ENCODE peak calls at places on chromosomes 1 and 21, in five cellular contexts. S is cardiac muscle cell, I is Peyer's patch, Y is GM23338, H is PC-9. Q is an unnamed sample. For H3K4me1, the result is how much of the 10 kb centered on the place peaks cover.

GRCh38 chr1:111598534-111598933 is 21.1 kb upstream of the RAP1A start:
- DNase-seq in S (no peak), H (no peak), Y (no peak), I (no peak), Q (no peak)

GRCh38 chr1:112686835-112687234 is 12.4 kb downstream of the MOV10 start:
- DNase-seq in H (no peak), S (no peak), Y (no peak), I (no peak), Q (no peak)

GRCh38 chr1:20726107-20726911 is 6.2 kb downstream of the SH2D5 start:
- DNase-seq in H (no peak), Y (no peak), S (no peak), I (no peak), Q (peak)

GRCh38 chr1:21701401-21701800 is 32.2 kb upstream of the RAP1GAP start:
- DNase-seq in I (no peak), H (no peak), S (no peak), Y (no peak), Q (no peak)

GRCh38 chr1:159188375-159188788 is 16.3 kb upstream of the ACKR1 start:
- DNase-seq in I (peak), Y (peak), S (peak), H (no peak), Q (peak)

GRCh38 chr1:25245809-25246599 is 1.2 kb downstream of the RSRP1 start:
- DNase-seq in H (peak), Y (peak), S (peak), I (no peak), Q (no peak)

GRCh38 chr1:41611068-41611931 is 126.8 kb upstream of the EDN2 start:
- DNase-seq in S (no peak), H (no peak), I (no peak), Y (no peak), Q (no peak)

GRCh38 chr21:32132911-32133310 is 145.9 kb downstream of the MIS18A start:
- DNase-seq in I (no peak), H (no peak), Y (no peak), S (no peak), Q (no peak)

GRCh38 chr1:23114424-23115079 is 54.1 kb downstream of the LUZP1 start:
- DNase-seq in S (peak), Y (no peak), H (no peak), I (no peak), Q (no peak)

GRCh38 chr1:80892452-80892995 is 908.2 kb upstream of the ADGRL2 start:
- DNase-seq in Y (peak), H (no peak), S (peak), I (no peak), Q (no peak)

GRCh38 chr1:116999596-116999995 is 2.0 kb upstream of the CD101 start:
- DNase-seq in Y (no peak), H (no peak), I (no peak), S (no peak), Q (no peak)

GRCh38 chr1:165456114-165456513 is 11.2 kb upstream of the RXRG start:
- DNase-seq in S (no peak), Y (no peak), H (peak), I (no peak), Q (no peak)

GRCh38 chr1:25503551-25504426 is 39.6 kb upstream of the LDLRAP1 start:
- DNase-seq in H (peak), S (no peak), I (peak), Y (peak), Q (peak)

GRCh38 chr1:209831615-209832014 is 3.8 kb downstream of the UTP25 start:
- DNase-seq in Y (no peak), S (no peak), H (no peak), I (no peak), Q (no peak)

GRCh38 chr21:37855568-37856391 is 60.5 kb downstream of the KCNJ6 start:
- DNase-seq in S (peak), H (no peak), I (no peak), Y (no peak), Q (no peak)

GRCh38 chr1:112727716-112728115 is 12.6 kb upstream of the PPM1J start:
- DNase-seq in I (no peak), S (no peak), H (no peak), Y (no peak), Q (no peak)

GRCh38 chr1:174788981-174789380 is 210.8 kb upstream of the CACYBP start:
- DNase-seq in Y (no peak), S (peak), H (peak), I (no peak), Q (no peak)

GRCh38 chr1:247494746-247495145 is 36.8 kb upstream of the OR2B11 start:
- DNase-seq in S (no peak), I (no peak), Y (no peak), H (no peak), Q (no peak)

GRCh38 chr21:16419188-16419874 is 689.5 kb downstream of the USP25 start:
- DNase-seq in S (peak), I (no peak), Y (peak), H (no peak), Q (peak)

GRCh38 chr1:156675715-156676311 is 1.4 kb downstream of the NES start:
- DNase-seq in S (no peak), H (no peak), I (no peak), Y (peak), Q (no peak)

GRCh38 chr1:204678721-204679455 is 6.7 kb downstream of the LRRN2 start:
- DNase-seq in I (no peak), Y (no peak), H (peak), S (no peak), Q (no peak)

GRCh38 chr1:53048960-53049573 is 12.9 kb upstream of the PODN start:
- DNase-seq in I (no peak), H (no peak), S (no peak), Y (no peak), Q (no peak)

GRCh38 chr21:34282223-34282622 is 81.6 kb upstream of the KCNE2 start:
- DNase-seq in Y (no peak), H (no peak), I (no peak), S (no peak), Q (no peak)

GRCh38 chr21:35619184-35619583 is 441.1 kb downstream of the SETD4 start:
- DNase-seq in I (no peak), S (peak), Y (no peak), H (peak), Q (no peak)

GRCh38 chr1:228748431-228748830 is 13.2 kb downstream of the RHOU start:
- DNase-seq in I (no peak), H (no peak), S (no peak), Y (no peak), Q (no peak)

GRCh38 chr1:175679931-175680652 is 63.3 kb downstream of the TNR start:
- DNase-seq in Y (no peak), H (no peak), S (no peak), I (peak), Q (no peak)

GRCh38 chr1:202587859-202588480 is 122.3 kb downstream of the SYT2 start:
- DNase-seq in I (no peak), H (peak), S (no peak), Y (no peak), Q (no peak)

GRCh38 chr1:20356850-20357459 is 66.3 kb downstream of the VWA5B1 start:
- DNase-seq in I (no peak), H (peak), S (no peak), Y (no peak), Q (no peak)

GRCh38 chr1:201597551-201598230 is 58.8 kb downstream of the NAV1 start:
- DNase-seq in S (no peak), H (peak), Y (no peak), I (no peak), Q (peak)

GRCh38 chr21:44802396-44803153 is 955 bp upstream of the UBE2G2 start:
- DNase-seq in S (no peak), H (peak), Y (peak), I (no peak), Q (no peak)

GRCh38 chr1:224180783-224181452 is 2.1 kb upstream of the DEGS1 start:
- DNase-seq in I (no peak), S (no peak), H (no peak), Y (no peak), Q (no peak)

GRCh38 chr1:44417351-44418021 is 12.4 kb downstream of the RNF220 start:
- DNase-seq in S (peak), Y (peak), I (no peak), H (no peak), Q (peak)

GRCh38 chr1:87632232-87632631 is 303.6 kb downstream of the LMO4 start:
- DNase-seq in S (no peak), Y (no peak), H (no peak), I (no peak), Q (no peak)

GRCh38 chr1:86872086-86872485 is 41.8 kb downstream of the SELENOF start:
- DNase-seq in S (peak), H (no peak), Y (no peak), I (no peak), Q (no peak)

GRCh38 chr1:225004396-225004795 is 74.9 kb downstream of the DNAH14 start:
- DNase-seq in I (no peak), S (no peak), Y (peak), H (no peak), Q (no peak)

GRCh38 chr1:175503538-175503937 is 239.9 kb downstream of the TNR start:
- DNase-seq in H (no peak), I (no peak), S (no peak), Y (no peak), Q (no peak)

GRCh38 chr1:212920895-212921294 is 29.4 kb upstream of the VASH2 start:
- DNase-seq in I (no peak), Y (peak), H (no peak), S (no peak), Q (no peak)

GRCh38 chr1:212917858-212918257 is 32.5 kb upstream of the VASH2 start:
- DNase-seq in S (no peak), I (no peak), H (no peak), Y (no peak), Q (no peak)

GRCh38 chr1:212917134-212917485 is 33.2 kb upstream of the VASH2 start:
- DNase-seq in I (no peak), S (no peak), Y (no peak), H (no peak), Q (no peak)

GRCh38 chr1:212918751-212919150 is 31.6 kb upstream of the VASH2 start:
- DNase-seq in Y (no peak), S (no peak), I (no peak), H (no peak), Q (no peak)

GRCh38 chr1:212920246-212920645 is 30.1 kb upstream of the VASH2 start:
- DNase-seq in S (no peak), I (no peak), H (no peak), Y (no peak), Q (no peak)
- TF ChIP-seq CTCF in S (no peak), I (no peak), H (no peak), Y (no peak), Q (no peak)

GRCh38 chr1:8409666-8410065 is 91.8 kb downstream of the SLC45A1 start:
- DNase-seq in H (no peak), I (no peak), Y (no peak), S (no peak), Q (no peak)

GRCh38 chr1:8407652-8408051 is 89.7 kb downstream of the SLC45A1 start:
- DNase-seq in Y (no peak), H (no peak), I (no peak), S (no peak), Q (no peak)

GRCh38 chr1:8409107-8409506 is 91.2 kb downstream of the SLC45A1 start:
- DNase-seq in I (no peak), H (no peak), S (peak), Y (peak), Q (no peak)

GRCh38 chr1:8406946-8407345 is 89.0 kb downstream of the SLC45A1 start:
- DNase-seq in S (peak), I (no peak), Y (no peak), H (no peak), Q (no peak)

GRCh38 chr1:8408151-8408839 is 90.4 kb downstream of the SLC45A1 start:
- DNase-seq in H (no peak), I (peak), S (peak), Y (peak), Q (peak)
- H3K4me1 ChIP-seq in H (under half), I (under half), S (under half), Y (half or more), Q (half or more)

GRCh38 chr1:58869638-58870297 is 85.9 kb upstream of the JUN start:
- DNase-seq in I (no peak), Y (no peak), H (no peak), S (no peak), Q (no peak)

GRCh38 chr1:58874327-58874726 is 90.5 kb upstream of the JUN start:
- DNase-seq in I (no peak), S (no peak), H (no peak), Y (no peak), Q (no peak)

GRCh38 chr1:58879464-58879863 is 95.6 kb upstream of the JUN start:
- DNase-seq in H (no peak), S (no peak), I (no peak), Y (no peak), Q (no peak)

GRCh38 chr1:58870298-58870676 is 86.4 kb upstream of the JUN start:
- DNase-seq in I (no peak), H (peak), Y (no peak), S (no peak), Q (peak)

DNA sequence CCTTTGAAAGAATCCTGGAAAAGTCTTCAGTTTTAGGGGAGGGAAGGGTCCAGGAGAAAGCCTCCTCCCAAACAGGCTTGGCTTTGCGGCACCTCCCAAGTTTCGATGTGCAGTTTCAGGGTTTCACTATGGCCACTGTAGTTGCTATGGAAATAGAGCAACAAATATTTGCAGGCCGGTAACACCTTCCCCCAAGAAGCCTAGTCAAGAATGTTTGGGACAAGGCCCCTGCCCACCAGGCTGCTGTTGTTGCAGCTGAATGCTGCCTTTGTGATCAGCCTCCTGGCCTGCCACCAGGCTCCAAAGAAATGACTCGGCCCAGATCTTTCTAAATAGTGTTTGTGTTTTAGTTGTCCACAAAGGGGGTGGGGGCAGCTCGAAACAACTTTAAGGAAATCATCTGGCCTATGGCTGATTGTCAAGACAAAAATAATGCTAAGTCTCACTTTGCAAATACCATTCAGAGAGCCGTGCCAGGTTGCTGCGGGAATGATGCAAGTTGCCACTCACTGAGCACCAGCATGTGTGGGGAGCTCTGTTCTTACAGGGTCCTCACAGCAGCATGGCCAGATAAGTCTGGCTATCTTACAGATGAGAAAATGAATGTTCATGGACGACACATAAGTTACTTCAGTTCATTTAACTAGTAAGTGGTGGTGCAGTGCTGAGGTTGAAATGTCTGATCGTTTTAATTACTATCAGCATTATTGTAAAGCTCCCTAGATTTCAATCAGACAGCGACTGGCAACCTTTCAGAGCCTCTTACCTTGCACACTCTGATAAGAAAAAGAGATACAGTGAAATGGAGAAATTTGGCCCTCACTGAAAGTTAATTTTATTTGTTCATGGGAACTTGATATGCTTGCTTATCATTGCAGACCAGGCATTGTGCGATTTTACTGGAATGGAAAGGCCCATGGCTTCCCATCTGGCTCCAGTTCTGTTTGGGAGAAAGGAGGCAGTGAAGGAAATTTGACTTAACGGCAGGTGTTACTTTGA is 91.2 kb upstream of the JUN start:
- DNase-seq in I (no peak), Y (peak), H (peak), S (peak), Q (peak)
- H3K27ac ChIP-seq in I (no peak), Y (no peak), H (peak), S (peak), Q (peak)

DNA sequence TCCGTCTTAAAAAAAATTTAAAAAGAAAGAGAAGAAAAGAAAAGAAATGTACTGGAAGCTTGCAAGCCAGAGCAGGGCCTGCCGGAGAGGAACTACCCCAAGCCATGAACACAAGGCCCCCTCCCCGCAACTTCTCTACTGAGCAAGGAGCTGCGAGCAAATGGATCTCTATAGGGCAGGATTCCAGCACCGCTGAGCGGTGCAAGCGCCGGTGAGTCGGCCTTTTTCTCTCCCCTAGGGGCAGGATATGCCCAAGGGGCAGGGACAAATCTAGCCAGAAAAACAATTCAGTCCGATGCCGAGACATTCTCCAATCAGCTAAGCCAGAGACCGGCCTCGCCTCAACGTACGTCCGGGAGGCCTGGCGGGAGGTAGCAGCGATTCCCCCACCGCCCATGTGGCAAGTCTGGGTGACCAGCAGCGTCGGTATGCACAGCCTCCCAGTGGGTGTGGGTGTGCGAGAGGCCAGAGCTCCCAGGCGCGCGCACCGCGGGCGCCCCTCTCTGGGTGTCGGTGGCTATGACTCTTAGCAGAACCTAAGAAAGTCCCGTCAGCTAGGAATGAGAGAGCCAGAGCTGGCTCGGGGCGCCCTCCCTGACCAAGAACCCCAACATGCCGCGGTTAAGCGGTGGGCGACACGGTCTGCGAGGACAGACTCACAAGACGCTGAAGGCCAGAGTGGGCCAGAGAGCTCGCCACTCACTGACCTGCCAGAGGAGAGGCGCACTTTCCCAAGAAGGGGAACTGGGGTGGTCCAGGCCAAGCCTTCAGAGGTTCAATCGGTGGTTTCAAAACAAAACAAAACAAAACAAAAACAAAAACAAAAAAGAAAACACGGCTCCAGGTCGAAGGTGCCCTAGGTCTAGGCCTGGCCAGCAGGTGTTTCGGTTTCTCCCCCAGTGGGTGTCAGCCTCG is 1.9 kb downstream of the CSMD2 start:
- DNase-seq in H (no peak), S (peak), I (peak), Y (peak), Q (peak)
- TF ChIP-seq CTCF in H (no peak), S (peak), I (peak), Y (peak), Q (peak)

GRCh38 chr1:81936838-81937237 is 136.1 kb downstream of the ADGRL2 start:
- DNase-seq in I (no peak), H (no peak), Y (no peak), S (no peak), Q (no peak)

GRCh38 chr1:81937791-81938450 is 137.2 kb downstream of the ADGRL2 start:
- DNase-seq in Y (no peak), H (no peak), S (peak), I (no peak), Q (no peak)
- H3K4me1 ChIP-seq in Y (under half), H (under half), S (under half), I (under half), Q (under half)

DNA sequence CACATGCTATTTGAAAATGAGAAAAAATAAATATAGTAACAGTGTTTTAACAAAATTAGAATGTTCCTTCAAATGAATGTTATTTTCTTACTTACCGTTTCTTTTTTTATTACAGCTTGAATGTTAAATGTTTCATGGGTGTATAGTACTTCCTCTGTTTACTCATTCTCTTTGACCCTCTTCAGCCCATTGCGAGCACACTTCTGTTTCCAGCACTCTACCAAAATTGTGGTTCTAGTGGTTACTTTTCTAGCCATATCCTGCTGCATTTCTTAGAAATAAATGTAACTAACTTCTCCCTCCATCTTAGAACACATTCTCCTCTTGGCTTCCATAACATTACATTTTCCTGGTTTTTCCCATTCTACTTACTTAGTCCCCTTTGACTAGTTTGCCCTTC is 190.0 kb upstream of the C1orf105 start:
- DNase-seq in H (no peak), I (no peak), S (no peak), Y (no peak), Q (no peak)
- H3K27ac ChIP-seq in H (no peak), I (no peak), S (no peak), Y (no peak), Q (no peak)

Q was measured in stomach.